ENCODE peak calls at places on chromosomes 6 and 20, in seven cellular contexts. T is spleen, W is CD14-positive monocyte, Z is activated B cell treated with CpG ODN at 0.5 μM for 24 hours, S is psoas muscle, F is mesothelial cell of epicardium, P is foreskin fibroblast. Y is an unnamed sample.
A peak's percentile ranks its signal among the peaks of the same experiment; 100 is the strongest.

GRCh38 chr6:85390775-85391174 is 59.1 kb upstream of the NT5E start:
- DNase-seq in T (no peak), W (no peak), Z (no peak), S (no peak), F (no peak), P (no peak), Y (no peak)

GRCh38 chr6:40796280-40797223 is 209.4 kb upstream of the LRFN2 start:
- DNase-seq in T (no peak), W (no peak), Z (no peak), S (no peak), F (no peak), P (no peak), Y (no peak)

GRCh38 chr6:40542175-40542764 is 44.9 kb downstream of the LRFN2 start:
- DNase-seq in T (peak; percentile 66), W (no peak), Z (no peak), S (no peak), F (no peak), P (no peak), Y (no peak)

GRCh38 chr6:64249129-64249528 is 613.5 kb downstream of the PHF3 start:
- DNase-seq in T (no peak), W (no peak), Z (no peak), S (no peak), F (no peak), P (no peak), Y (no peak)

GRCh38 chr6:149089508-149089907 is 228.0 kb upstream of the TAB2 start:
- DNase-seq in T (no peak), W (no peak), Z (no peak), S (no peak), F (no peak), P (no peak), Y (no peak)

GRCh38 chr6:24847402-24847801 is 48.7 kb upstream of the ARMH2 start:
- DNase-seq in T (no peak), W (no peak), Z (no peak), S (no peak), F (no peak), P (no peak), Y (no peak)

GRCh38 chr6:20564269-20564668 is 30.0 kb downstream of the CDKAL1 start:
- DNase-seq in T (no peak), W (no peak), Z (no peak), S (no peak), F (no peak), P (no peak), Y (no peak)

GRCh38 chr6:150881911-150882481 is 16.5 kb downstream of the MTHFD1L start:
- DNase-seq in T (no peak), W (no peak), Z (no peak), S (no peak), F (no peak), P (peak; percentile 93), Y (peak; percentile 96)

GRCh38 chr6:15513131-15513771 is 149.6 kb downstream of the DTNBP1 start:
- DNase-seq in T (peak; percentile 73), W (no peak), Z (no peak), S (no peak), F (no peak), P (no peak), Y (no peak)

GRCh38 chr20:45323731-45324130 is 15.6 kb upstream of the MATN4 start:
- DNase-seq in T (no peak), W (no peak), Z (no peak), S (no peak), F (no peak), P (peak; percentile 62), Y (no peak)

GRCh38 chr20:45320948-45321595 is 13.0 kb upstream of the MATN4 start:
- DNase-seq in T (no peak), W (peak; percentile 64), Z (no peak), S (no peak), F (no peak), P (no peak), Y (no peak)

GRCh38 chr20:45318948-45319347 is 10.8 kb upstream of the MATN4 start:
- DNase-seq in T (no peak), W (no peak), Z (no peak), S (no peak), F (no peak), P (no peak), Y (no peak)

GRCh38 chr20:45325367-45325766 is 17.3 kb upstream of the MATN4 start:
- DNase-seq in T (no peak), W (no peak), Z (no peak), S (no peak), F (no peak), P (no peak), Y (no peak)

DNA sequence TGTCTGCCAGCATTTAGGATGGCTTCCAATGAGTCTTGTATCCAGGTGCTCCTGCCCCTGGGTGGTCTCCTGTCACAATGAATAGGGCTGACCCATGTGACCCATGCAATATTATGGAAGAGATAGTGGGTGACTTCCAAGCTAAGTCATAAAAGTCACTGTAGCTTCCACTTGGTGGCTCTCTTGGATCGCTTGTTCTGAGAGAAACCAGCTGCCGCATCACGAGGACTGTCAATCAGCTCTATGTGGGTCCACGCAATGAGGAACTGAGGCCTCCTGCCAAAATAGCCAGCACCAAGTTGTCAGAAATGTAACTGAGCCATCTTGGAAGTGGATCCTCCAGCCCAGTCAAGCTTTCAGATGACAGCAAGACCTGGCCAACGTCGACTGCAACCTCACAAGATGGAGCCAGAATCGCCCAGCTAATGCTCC is 14.9 kb upstream of the MATN4 start:
- DNase-seq in T (no peak), W (peak; percentile 76), Z (no peak), S (peak; percentile 75), F (no peak), P (no peak), Y (no peak)
- TF ChIP-seq CTCF in T (peak; percentile 37), W (peak; percentile 48), Z (no peak), S (peak; percentile 58), F (no peak), P (no peak), Y (no peak)

DNA sequence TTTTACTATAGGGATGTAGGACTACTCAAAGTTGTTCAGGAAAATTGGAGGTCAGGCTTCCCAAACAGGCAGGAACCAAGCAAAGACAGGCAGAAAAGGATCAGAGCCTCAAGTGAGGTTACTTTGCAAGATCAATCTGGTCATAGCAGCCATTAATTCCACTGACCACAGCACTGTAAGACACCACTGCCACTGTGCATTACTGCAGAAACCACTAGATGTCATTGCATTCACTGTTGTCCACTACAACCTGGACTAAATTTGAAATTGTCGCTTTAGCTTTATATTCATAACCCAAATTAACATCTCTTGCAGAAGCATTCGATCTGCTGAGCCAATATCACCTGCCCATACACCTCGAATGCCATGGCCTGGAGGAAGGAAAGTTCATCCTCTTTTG is 126.9 kb upstream of the UFL1 start:
- DNase-seq in T (no peak), W (no peak), Z (no peak), S (no peak), F (no peak), P (no peak), Y (no peak)
- TF ChIP-seq CTCF in T (peak; percentile 15), W (no peak), Z (no peak), S (no peak), F (no peak), P (no peak), Y (no peak)

GRCh38 chr6:162344935-162345599 is 382.5 kb downstream of the PRKN start:
- DNase-seq in T (no peak), W (no peak), Z (no peak), S (no peak), F (no peak), P (peak; percentile 31), Y (no peak)

GRCh38 chr6:162337412-162337811 is 390.2 kb downstream of the PRKN start:
- DNase-seq in T (no peak), W (no peak), Z (no peak), S (no peak), F (no peak), P (no peak), Y (no peak)

GRCh38 chr6:162343902-162344226 is 383.7 kb downstream of the PRKN start:
- DNase-seq in T (no peak), W (no peak), Z (no peak), S (no peak), F (no peak), P (no peak), Y (no peak)

GRCh38 chr6:162344301-162344700 is 383.3 kb downstream of the PRKN start:
- DNase-seq in T (no peak), W (no peak), Z (no peak), S (no peak), F (no peak), P (no peak), Y (no peak)

DNA sequence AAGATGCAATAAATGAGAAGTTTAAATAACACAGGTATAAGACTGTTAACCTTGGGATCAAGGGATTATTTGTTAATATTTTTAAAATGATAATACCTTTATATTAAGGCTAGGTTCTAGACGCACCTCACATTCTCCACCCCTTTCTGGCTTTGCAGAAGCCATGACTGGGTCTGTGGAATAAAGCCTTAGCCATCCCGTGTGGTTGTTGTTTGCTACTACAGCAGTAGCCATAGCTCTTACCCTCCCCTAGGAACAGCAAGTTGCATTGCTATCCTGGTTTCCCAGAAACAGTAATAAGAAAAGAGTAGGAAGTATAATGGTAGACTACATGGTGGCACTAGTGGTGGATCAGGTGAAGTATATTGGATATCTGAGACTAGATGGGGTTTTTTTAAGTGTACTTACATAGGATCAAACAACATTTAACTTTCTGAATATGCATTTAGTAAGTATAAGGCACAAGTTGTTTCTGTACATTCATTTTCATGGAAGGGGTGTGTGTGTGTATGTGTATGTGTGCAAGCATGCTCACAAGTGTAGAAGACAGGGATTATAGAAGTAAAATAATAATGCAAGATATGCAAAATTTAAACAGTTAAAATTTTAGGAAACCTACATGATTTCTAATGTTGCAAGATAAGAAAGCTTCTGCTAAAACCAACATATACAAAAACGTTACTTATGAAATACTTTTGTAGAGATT is 384.2 kb downstream of the PRKN start:
- DNase-seq in T (no peak), W (no peak), Z (no peak), S (no peak), F (no peak), P (no peak), Y (no peak)
- TF ChIP-seq CTCF in T (no peak), W (no peak), Z (no peak), S (no peak), F (no peak), P (no peak), Y (no peak)

GRCh38 chr20:45974896-45975565 is 3.0 kb upstream of the ZNF335 start:
- DNase-seq in T (peak; percentile 64), W (no peak), Z (no peak), S (no peak), F (no peak), P (no peak), Y (no peak)

GRCh38 chr20:45971425-45971674 is 653 bp downstream of the ZNF335 start:
- DNase-seq in T (no peak), W (no peak), Z (no peak), S (no peak), F (no peak), P (no peak), Y (no peak)

GRCh38 chr20:45971675-45972499 is at the start of gene ZNF335:
- DNase-seq in T (peak; percentile 99), W (peak; percentile 94), Z (peak; percentile 99), S (peak; percentile 97), F (peak; percentile 87), P (peak; percentile 96), Y (peak; percentile 82)

GRCh38 chr20:45970646-45971424 is 1.2 kb downstream of the ZNF335 start:
- DNase-seq in T (peak; percentile 93), W (no peak), Z (no peak), S (peak; percentile 35), F (no peak), P (no peak), Y (no peak)

GRCh38 chr20:45972500-45973183 is 639 bp upstream of the ZNF335 start:
- DNase-seq in T (peak; percentile 97), W (no peak), Z (no peak), S (peak; percentile 31), F (no peak), P (no peak), Y (no peak)
- TF ChIP-seq CTCF in T (no peak), W (no peak), Z (no peak), S (no peak), F (no peak), P (no peak), Y (no peak)

Y was measured in AG04449.